ENCODE peak calls at places on chromosomes 1 and 21, in nine cellular contexts. R is IMR-90; F is lower lobe of right lung; B is tibial nerve; K is naive thymus-derived CD4-positive, alpha-beta T cell; H is aorta; T is PC-9; X is colonic mucosa; I is tibial artery. M is an unnamed sample.

GRCh38 chr1:73674945-73675561 is 522.9 kb downstream of the LRRIQ3 start:
- DNase-seq in K (no peak), H (no peak), B (no peak), X (no peak), R (no peak), F (no peak), T (no peak), I (no peak), M (peak; percentile 33)

GRCh38 chr1:162111572-162111971 is 42.1 kb downstream of the NOS1AP start:
- DNase-seq in F (no peak), K (no peak), T (no peak), H (no peak), B (no peak), R (no peak), I (no peak), X (no peak), M (no peak)

GRCh38 chr1:173042806-173043205 is 7.9 kb downstream of the TNFSF18 start:
- DNase-seq in R (no peak), I (no peak), T (peak; percentile 78), B (no peak), F (no peak), X (no peak), K (no peak), H (no peak), M (no peak)

GRCh38 chr1:244424649-244425334 is 26.9 kb downstream of the ADSS2 start:
- DNase-seq in I (no peak), B (no peak), H (no peak), T (no peak), F (no peak), R (no peak), X (no peak), K (no peak), M (no peak)

GRCh38 chr21:27532081-27532480 is 565.2 kb upstream of the ADAMTS5 start:
- DNase-seq in B (no peak), K (no peak), X (peak; percentile 54), I (no peak), H (no peak), T (no peak), F (no peak), R (peak; percentile 63), M (no peak)

GRCh38 chr1:1290238-1290731 is 10.0 kb downstream of the SCNN1D start:
- DNase-seq in K (peak; percentile 45), F (peak; percentile 70), H (no peak), R (no peak), I (peak; percentile 52), X (peak; percentile 86), T (peak; percentile 56), B (no peak), M (no peak)

GRCh38 chr1:46247433-46248121 is at the start of gene RAD54L:
- DNase-seq in B (peak; percentile 98), T (peak; percentile 95), F (peak; percentile 98), I (peak; percentile 98), X (peak; percentile 99), R (peak; percentile 99), K (peak; percentile 94), H (peak; percentile 99), M (peak; percentile 97)

GRCh38 chr21:42807938-42808613 is 71.3 kb downstream of the WDR4 start:
- DNase-seq in I (no peak), H (no peak), X (no peak), K (no peak), T (no peak), F (no peak), R (no peak), B (no peak), M (peak; percentile 17)

GRCh38 chr1:208183977-208184901 is 59.9 kb downstream of the PLXNA2 start:
- DNase-seq in F (peak; percentile 52), B (peak; percentile 45), I (peak; percentile 82), K (no peak), T (peak; percentile 99), H (peak; percentile 52), R (peak; percentile 40), X (peak; percentile 86), M (no peak)

GRCh38 chr1:97186381-97186780 is 464.8 kb downstream of the PTBP2 start:
- DNase-seq in I (no peak), K (no peak), B (no peak), T (no peak), F (no peak), H (no peak), R (no peak), X (no peak), M (peak; percentile 22)

GRCh38 chr1:154418062-154418897 is 13.1 kb downstream of the IL6R start:
- DNase-seq in B (no peak), R (no peak), I (peak; percentile 51), H (peak; percentile 44), T (peak; percentile 98), K (no peak), F (peak; percentile 86), X (peak; percentile 94), M (no peak)

GRCh38 chr1:119784127-119784781 is 15.5 kb upstream of the HMGCS2 start:
- DNase-seq in H (peak; percentile 64), K (no peak), X (peak; percentile 78), T (no peak), B (peak; percentile 62), I (peak; percentile 86), F (peak; percentile 85), R (no peak), M (no peak)

GRCh38 chr1:19688041-19688842 is 23.6 kb downstream of the HTR6 start:
- DNase-seq in F (no peak), X (no peak), K (peak; percentile 68), I (no peak), B (no peak), H (no peak), T (no peak), R (no peak), M (no peak)

GRCh38 chr1:178055093-178055492 is 38.8 kb upstream of the RASAL2 start:
- DNase-seq in X (peak; percentile 71), F (peak; percentile 72), R (no peak), K (no peak), I (peak; percentile 47), T (no peak), H (peak; percentile 70), B (no peak), M (peak; percentile 45)

GRCh38 chr1:21568006-21568746 is 59.0 kb downstream of the ALPL start:
- DNase-seq in B (no peak), R (peak; percentile 44), K (no peak), H (peak; percentile 38), F (no peak), X (no peak), T (no peak), I (no peak), M (no peak)

DNA sequence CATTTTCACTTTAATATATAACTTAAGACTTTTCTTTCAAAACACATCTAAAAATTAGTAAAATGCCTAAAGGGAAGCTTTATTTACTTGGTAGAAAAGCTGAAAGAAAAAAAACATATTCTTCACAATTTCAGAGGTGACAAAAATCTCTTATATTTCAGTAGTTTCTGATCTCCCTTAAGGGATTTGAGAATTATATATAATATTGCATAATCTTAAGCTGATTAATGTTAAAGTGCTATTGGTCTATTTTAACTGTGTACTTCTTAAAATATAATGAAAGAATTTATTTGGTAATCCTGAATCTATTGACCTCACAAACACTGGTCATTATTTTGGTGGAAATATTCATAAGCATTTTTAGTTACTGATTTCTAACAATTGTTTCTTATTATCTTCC is 1.2 kb upstream of the VPS45 start:
- DNase-seq in F (no peak), H (no peak), K (no peak), R (no peak), I (no peak), B (no peak), X (no peak), T (no peak), M (no peak)
- H3K4me3 ChIP-seq in F (peak overlapping the region; percentile 85), H (peak overlapping the region; percentile 59), K (peak overlapping the region; percentile 72), R (peak overlapping the region; percentile 63), I (peak overlapping the region; percentile 65), B (peak overlapping the region; percentile 57), X (peak overlapping the region; percentile 67), T (peak overlapping the region; percentile 76), M (peak overlapping the region; percentile 53)

DNA sequence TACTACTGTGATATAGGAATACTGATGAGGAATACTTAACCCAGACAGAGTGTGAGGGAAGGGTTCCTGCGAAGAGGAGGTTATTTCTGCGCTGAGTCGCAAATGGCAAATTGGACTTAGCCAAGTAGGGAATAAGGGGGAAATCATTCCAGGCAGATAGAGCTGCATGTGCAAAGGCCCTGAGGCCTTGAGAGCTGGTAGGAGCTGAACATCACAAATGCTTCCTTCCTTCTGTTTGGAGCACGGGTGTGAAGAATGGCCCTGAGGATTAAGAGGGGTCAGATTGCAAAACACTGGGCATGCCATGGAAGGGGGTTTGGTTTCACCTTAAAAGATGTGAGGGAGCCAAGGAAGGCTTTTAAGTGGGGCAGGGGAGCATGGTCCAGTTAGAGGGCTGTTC is 12.4 kb downstream of the IER5 start:
- DNase-seq in T (peak; percentile 42), H (no peak), B (no peak), R (no peak), F (no peak), I (no peak), X (no peak), K (no peak), M (no peak)
- H3K4me1 ChIP-seq in T (peaks cover 64% of the 10 kb centered on the region), H (no peaks in the 10 kb centered on the region), B (no peaks in the 10 kb centered on the region), R (peaks cover 46% of the 10 kb centered on the region), F (peaks cover 82% of the 10 kb centered on the region), I (peaks cover 45% of the 10 kb centered on the region), X (peaks cover 8% of the 10 kb centered on the region), K (peaks cover 22% of the 10 kb centered on the region), M (peaks cover 45% of the 10 kb centered on the region)

DNA sequence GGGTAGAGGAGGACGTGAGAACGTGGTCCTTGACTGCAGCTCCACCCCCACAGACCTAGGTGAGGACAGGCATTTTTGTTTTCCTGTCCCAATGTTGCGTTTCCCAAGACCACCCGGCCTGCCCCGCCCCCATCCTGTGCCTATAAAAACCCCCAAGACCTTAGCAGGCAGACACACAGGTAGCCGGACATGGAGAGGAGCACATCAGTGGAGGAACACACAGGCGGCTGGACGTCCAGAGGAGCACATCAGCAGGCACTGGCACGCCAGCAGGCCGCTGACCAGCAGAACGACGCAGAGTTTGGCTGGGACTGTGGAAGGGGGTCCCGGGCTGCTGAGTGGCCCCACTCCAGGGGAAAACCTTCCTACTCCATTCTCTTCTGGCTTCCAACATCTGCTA is 12.7 kb upstream of the HMGCL start:
- DNase-seq in I (no peak), T (no peak), H (peak; percentile 46), R (no peak), X (no peak), F (peak; percentile 47), B (no peak), K (no peak), M (no peak)
- H3K4me3 ChIP-seq in I (no peak overlapping the region), T (peak overlapping the region; percentile 54), H (no peak overlapping the region), R (no peak overlapping the region), X (peak overlapping the region; percentile 22), F (peak overlapping the region; percentile 47), B (no peak overlapping the region), K (peak overlapping the region; percentile 42), M (no peak overlapping the region)

GRCh38 chr1:214216031-214216430 is 64.9 kb upstream of the SMYD2 start:
- DNase-seq in B (no peak), F (no peak), R (no peak), T (no peak), I (no peak), X (no peak), K (no peak), H (no peak), M (no peak)

GRCh38 chr1:214219916-214220315 is 61.0 kb upstream of the SMYD2 start:
- DNase-seq in B (no peak), R (peak; percentile 6), T (no peak), K (no peak), X (no peak), H (no peak), F (no peak), I (no peak), M (no peak)

GRCh38 chr1:214214851-214215250 is 66.1 kb upstream of the SMYD2 start:
- DNase-seq in F (no peak), X (no peak), R (no peak), B (no peak), T (no peak), I (no peak), K (no peak), H (no peak), M (no peak)

GRCh38 chr1:214215583-214215982 is 65.4 kb upstream of the SMYD2 start:
- DNase-seq in F (no peak), H (no peak), R (peak; percentile 7), X (no peak), I (no peak), K (no peak), T (no peak), B (no peak), M (no peak)

GRCh38 chr1:214216779-214217178 is 64.2 kb upstream of the SMYD2 start:
- DNase-seq in X (no peak), F (no peak), K (no peak), I (no peak), B (no peak), H (no peak), T (peak; percentile 92), R (no peak), M (no peak)
- H3K4me1 ChIP-seq in X (no peaks in the 10 kb centered on the region), F (peaks cover 5% of the 10 kb centered on the region), K (no peaks in the 10 kb centered on the region), I (no peaks in the 10 kb centered on the region), B (no peaks in the 10 kb centered on the region), H (no peaks in the 10 kb centered on the region), T (peaks cover 56% of the 10 kb centered on the region), R (no peaks in the 10 kb centered on the region), M (peaks cover 2% of the 10 kb centered on the region)